ENCODE peak calls at places on chromosomes 3 and 15, in ten cellular contexts. Q is tibial nerve, R is GF-D8, V is astrocyte of the spinal cord, P is hypothalamus, T is T follicular helper cell, L is endothelial cell of umbilical vein, C is SW480, X is foreskin fibroblast, J is COR-L47. I is an unnamed sample.

GRCh38 chr15:55588070-55588817 is at the start of gene PYGO1:
- DNase-seq in C (peak; percentile 39), J (peak; percentile 64), X (peak; percentile 54), L (peak; percentile 70), R (no peak), V (peak; percentile 74), Q (peak; percentile 18), T (no peak), P (peak; percentile 24), I (no peak)

GRCh38 chr15:56886878-56887781 is 31.3 kb upstream of the TCF12 start:
- DNase-seq in X (peak; percentile 99), L (peak; percentile 91), C (peak; percentile 88), V (peak; percentile 97), T (peak; percentile 72), P (peak; percentile 94), J (peak; percentile 96), Q (peak; percentile 86), R (peak; percentile 83), I (peak; percentile 64)

GRCh38 chr3:176909044-176909443 is 288.2 kb downstream of the TBL1XR1 start:
- DNase-seq in J (no peak), V (no peak), C (no peak), T (no peak), Q (no peak), P (no peak), X (no peak), L (no peak), R (no peak), I (no peak)

GRCh38 chr15:68776477-68777270 is 44.0 kb downstream of the ANP32A start:
- DNase-seq in X (no peak), Q (no peak), P (no peak), R (no peak), T (no peak), L (no peak), C (no peak), V (no peak), J (no peak), I (no peak)

GRCh38 chr3:18847583-18848197 is 300.6 kb upstream of the KCNH8 start:
- DNase-seq in T (no peak), R (no peak), J (no peak), V (no peak), C (peak; percentile 42), X (no peak), Q (no peak), P (no peak), L (no peak), I (no peak)

GRCh38 chr3:13258280-13258679 is 161.8 kb downstream of the NUP210 start:
- DNase-seq in T (no peak), L (no peak), P (no peak), J (no peak), C (no peak), V (no peak), R (no peak), Q (no peak), X (no peak), I (no peak)

GRCh38 chr3:13880811-13881156 is 913 bp upstream of the WNT7A start:
- DNase-seq in X (no peak), R (no peak), Q (no peak), L (no peak), J (no peak), P (no peak), T (no peak), C (no peak), V (no peak), I (no peak)

GRCh38 chr3:173584093-173584833 is 186.7 kb downstream of the NLGN1 start:
- DNase-seq in P (peak; percentile 27), L (peak; percentile 84), V (peak; percentile 67), T (no peak), Q (no peak), R (no peak), C (no peak), J (peak; percentile 75), X (peak; percentile 28), I (no peak)

GRCh38 chr15:55916666-55917409 is 76.6 kb downstream of the NEDD4 start:
- DNase-seq in L (no peak), J (no peak), X (peak; percentile 87), P (no peak), C (no peak), V (peak; percentile 85), Q (no peak), R (no peak), T (no peak), I (no peak)

GRCh38 chr3:187025656-187026320 is 95.5 kb downstream of the ST6GAL1 start:
- DNase-seq in X (no peak), Q (no peak), T (no peak), R (no peak), C (no peak), V (no peak), L (no peak), J (no peak), P (no peak), I (no peak)

I was measured in ascending aorta.